ENCODE peak calls at places on chromosome 22, in five cellular contexts. N is BE2C, D is transverse colon, R is HCT116, G is trophoblast cell. O is an unnamed sample. For H3K4me1, the result is how much of the 10 kb centered on the place peaks cover.

GRCh38 chr22:46980392-46980791 is 217.9 kb downstream of the TBC1D22A start:
- DNase-seq in R (no peak), N (no peak), D (no peak), G (no peak), O (no peak)

GRCh38 chr22:26949193-26949592 is 291.8 kb downstream of the MIAT start:
- DNase-seq in G (no peak), D (no peak), N (no peak), R (no peak), O (peak)

GRCh38 chr22:44261164-44261860 is 51.4 kb downstream of the SHISAL1 start:
- DNase-seq in G (no peak), R (no peak), N (no peak), D (no peak), O (no peak)

GRCh38 chr22:21741790-21742189 is 6.2 kb upstream of the YPEL1 start:
- DNase-seq in N (no peak), R (no peak), D (no peak), G (no peak), O (no peak)

GRCh38 chr22:29635734-29636357 is 32.4 kb downstream of the NF2 start:
- DNase-seq in R (peak), G (peak), D (no peak), N (peak), O (peak)

GRCh38 chr22:41445171-41446056 is 1.2 kb downstream of the TOB2 start:
- DNase-seq in N (no peak), G (no peak), R (no peak), D (peak), O (peak)

GRCh38 chr22:48138427-48138826 is 1376.0 kb downstream of the TBC1D22A start:
- DNase-seq in R (no peak), D (no peak), N (no peak), G (no peak), O (no peak)

GRCh38 chr22:44898236-44898635 is 111.6 kb downstream of the PHF21B start:
- DNase-seq in N (no peak), D (peak), G (no peak), R (no peak), O (no peak)

GRCh38 chr22:45980776-45981175 is 3.8 kb upstream of the WNT7B start:
- DNase-seq in D (no peak), R (no peak), N (no peak), G (no peak), O (no peak)

GRCh38 chr22:36773935-36774334 is 2.0 kb downstream of the IFT27 start:
- DNase-seq in D (no peak), N (peak), G (no peak), R (no peak), O (peak)

GRCh38 chr22:30117256-30117655 is 37.0 kb downstream of the HORMAD2 start:
- DNase-seq in N (no peak), D (no peak), G (no peak), R (no peak), O (no peak)

GRCh38 chr22:35258144-35258988 is 1.1 kb downstream of the HMGXB4 start:
- DNase-seq in G (no peak), D (peak), N (peak), R (no peak), O (peak)

GRCh38 chr22:30445438-30445936 is 19.9 kb downstream of the MTFP1 start:
- DNase-seq in G (no peak), R (no peak), D (no peak), N (no peak), O (no peak)

GRCh38 chr22:21714784-21715183 is 20.8 kb downstream of the YPEL1 start:
- DNase-seq in G (peak), D (no peak), N (no peak), R (no peak), O (no peak)

GRCh38 chr22:44422742-44423370 is 75.2 kb downstream of the RTL6 start:
- DNase-seq in N (no peak), D (no peak), R (no peak), G (no peak), O (no peak)

GRCh38 chr22:46536559-46537220 is 730 bp downstream of the CELSR1 start:
- DNase-seq in R (no peak), D (no peak), G (no peak), N (no peak), O (no peak)

GRCh38 chr22:37232140-37232998 is 11.7 kb downstream of the RAC2 start:
- DNase-seq in D (peak), R (no peak), G (no peak), N (no peak), O (no peak)

GRCh38 chr22:28116261-28116673 is 197.2 kb upstream of the PITPNB start:
- DNase-seq in N (no peak), R (no peak), G (peak), D (peak), O (no peak)

GRCh38 chr22:46056169-46057041 is 79.4 kb upstream of the WNT7B start:
- DNase-seq in G (no peak), D (peak), R (no peak), N (peak), O (no peak)

GRCh38 chr22:28799834-28800307 is 498 bp downstream of the XBP1 start:
- DNase-seq in G (peak), R (no peak), D (peak), N (peak), O (peak)

GRCh38 chr22:50044485-50045143 is 13.5 kb downstream of the TTLL8 start:
- DNase-seq in N (no peak), R (no peak), D (no peak), G (no peak), O (no peak)
- H3K4me1 ChIP-seq in N (under half), R (under half), D (under half), G (under half), O (under half)

GRCh38 chr22:23767673-23768548 is at the start of gene CHCHD10:
- DNase-seq in D (peak), G (peak), R (peak), N (peak), O (peak)
- H3K4me1 ChIP-seq in D (under half), G (under half), R (under half), N (under half), O (under half)

GRCh38 chr22:39293766-39294368 is 25.6 kb downstream of the RPL3 start:
- DNase-seq in D (no peak), G (peak), R (no peak), N (no peak), O (no peak)
- H3K4me1 ChIP-seq in D (under half), G (half or more), R (half or more), N (under half), O (under half)

GRCh38 chr22:39259698-39260097 is 14.9 kb upstream of the PDGFB start:
- DNase-seq in R (no peak), G (no peak), N (no peak), D (no peak), O (no peak)
- H3K4me1 ChIP-seq in R (under half), G (under half), N (under half), D (under half), O (under half)

GRCh38 chr22:17862646-17863181 is 88.4 kb upstream of the BID start:
- DNase-seq in N (no peak), G (no peak), R (no peak), D (no peak), O (no peak)
- H3K4me1 ChIP-seq in N (under half), G (under half), R (under half), D (under half), O (under half)